ENCODE peak calls at places on chromosomes 2 and 18, in four cellular contexts. One of them, this sample, is unnamed.

GRCh38 chr2:65997941-65998340 is 437.0 kb upstream of the MEIS1 start:
- DNase-seq in WTC11: no peak
- DNase-seq in A549: no peak
- DNase-seq in HepG2: no peak
- DNase-seq in this sample: no peak

GRCh38 chr18:77086656-77087390 is 45.8 kb downstream of the MBP start:
- DNase-seq in WTC11: peak
- DNase-seq in A549: no peak
- DNase-seq in HepG2: no peak
- DNase-seq in this sample: no peak

GRCh38 chr18:7452331-7452730 is 114.8 kb upstream of the PTPRM start:
- DNase-seq in WTC11: peak
- DNase-seq in A549: peak
- DNase-seq in HepG2: peak
- DNase-seq in this sample: peak

GRCh38 chr2:113342650-113343049 is 63.9 kb upstream of the PAX8 start:
- DNase-seq in WTC11: no peak
- DNase-seq in A549: no peak
- DNase-seq in HepG2: no peak
- DNase-seq in this sample: no peak

GRCh38 chr2:147487286-147487979 is 357.4 kb upstream of the ACVR2A start:
- DNase-seq in WTC11: no peak
- DNase-seq in A549: no peak
- DNase-seq in HepG2: no peak
- DNase-seq in this sample: no peak

GRCh38 chr2:185241556-185241955 is 497.0 kb upstream of the FSIP2 start:
- DNase-seq in WTC11: no peak
- DNase-seq in A549: no peak
- DNase-seq in HepG2: no peak
- DNase-seq in this sample: no peak

GRCh38 chr2:27261241-27261925 is 1.5 kb downstream of the SLC30A3 start:
- DNase-seq in WTC11: no peak
- DNase-seq in A549: no peak
- DNase-seq in HepG2: no peak
- DNase-seq in this sample: no peak

GRCh38 chr2:55555977-55556376 is 36.5 kb downstream of the CFAP36 start:
- DNase-seq in WTC11: no peak
- DNase-seq in A549: no peak
- DNase-seq in HepG2: no peak
- DNase-seq in this sample: no peak

GRCh38 chr2:102514061-102514785 is 41.2 kb downstream of the SLC9A4 start:
- DNase-seq in WTC11: no peak
- DNase-seq in A549: peak
- DNase-seq in HepG2: peak
- DNase-seq in this sample: peak

DNA sequence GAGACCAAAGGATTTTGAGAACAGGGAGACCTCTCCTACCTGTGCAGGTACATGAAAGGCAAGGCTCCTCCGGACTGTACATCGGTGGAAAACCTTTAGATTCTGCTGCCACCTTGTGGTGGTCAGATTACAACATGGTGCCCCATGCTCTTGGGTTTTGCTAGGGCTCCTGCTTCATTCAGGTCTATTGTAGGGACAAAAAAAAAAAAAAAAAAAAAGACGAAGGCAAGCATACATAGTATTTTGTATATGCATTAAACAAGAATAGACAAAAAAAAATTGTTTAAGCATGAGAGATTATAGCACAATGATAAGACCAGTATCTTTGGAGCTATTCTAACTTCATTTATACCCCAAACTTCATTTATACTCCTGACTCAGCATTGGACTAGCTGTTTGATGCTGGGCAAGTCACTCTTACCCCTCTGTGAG is 27.4 kb upstream of the SPR start:
- DNase-seq in WTC11: peak
- DNase-seq in A549: peak
- DNase-seq in HepG2: peak
- DNase-seq in this sample: peak
- TF ChIP-seq HMGXB4 in WTC11: no peak
- TF ChIP-seq HMGXB4 in A549: no peak
- TF ChIP-seq HMGXB4 in HepG2: no peak
- TF ChIP-seq HMGXB4 in this sample: no peak

GRCh38 chr2:9187620-9188214 is 18.9 kb upstream of the ASAP2 start:
- DNase-seq in WTC11: no peak
- DNase-seq in A549: no peak
- DNase-seq in HepG2: no peak
- DNase-seq in this sample: no peak
- TF ChIP-seq HMGXB4 in WTC11: no peak
- TF ChIP-seq HMGXB4 in A549: no peak
- TF ChIP-seq HMGXB4 in HepG2: no peak
- TF ChIP-seq HMGXB4 in this sample: no peak

DNA sequence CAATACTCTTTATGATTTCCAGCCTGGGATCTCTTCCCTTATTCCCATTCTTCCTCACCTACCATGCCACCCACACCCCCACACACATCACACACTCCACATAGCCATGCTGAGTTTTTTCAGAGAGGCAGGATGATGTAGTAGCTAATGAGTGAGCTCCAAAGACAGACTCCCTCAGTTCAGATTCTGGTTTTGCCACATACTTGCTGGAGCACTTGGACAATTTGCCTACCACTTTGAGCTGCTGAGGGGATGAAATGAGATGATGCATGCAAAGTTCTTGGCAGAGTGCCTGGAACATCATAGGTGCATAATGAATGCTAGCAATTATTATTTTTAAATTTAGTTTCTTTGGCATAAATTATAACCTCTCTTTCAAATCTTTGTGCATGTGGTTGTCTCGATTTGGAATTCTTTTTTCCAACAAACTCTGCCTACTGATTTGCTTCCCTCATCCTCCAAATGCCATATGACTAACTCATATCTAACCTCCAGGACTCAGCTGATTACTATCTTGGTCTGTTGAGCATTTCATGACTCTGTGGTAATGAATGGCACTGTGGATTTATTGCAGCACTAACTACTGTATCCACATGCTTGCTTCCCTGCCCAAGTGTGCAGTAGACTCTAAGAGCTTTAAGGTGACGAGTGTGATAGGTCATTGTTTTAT is 99.2 kb downstream of the TACR1 start:
- DNase-seq in WTC11: no peak
- DNase-seq in A549: no peak
- DNase-seq in HepG2: no peak
- DNase-seq in this sample: no peak
- TF ChIP-seq HMGXB4 in WTC11: no peak
- TF ChIP-seq HMGXB4 in A549: no peak
- TF ChIP-seq HMGXB4 in HepG2: no peak
- TF ChIP-seq HMGXB4 in this sample: no peak

GRCh38 chr2:44935854-44936185 is 5.7 kb upstream of the SIX3 start:
- DNase-seq in WTC11: no peak
- DNase-seq in A549: no peak
- DNase-seq in HepG2: no peak
- DNase-seq in this sample: no peak
- TF ChIP-seq HMGXB4 in WTC11: no peak
- TF ChIP-seq HMGXB4 in A549: no peak
- TF ChIP-seq HMGXB4 in HepG2: no peak
- TF ChIP-seq HMGXB4 in this sample: no peak

GRCh38 chr2:10398496-10398895 is 49.6 kb downstream of the ODC1 start:
- DNase-seq in WTC11: no peak
- DNase-seq in A549: no peak
- DNase-seq in HepG2: no peak
- DNase-seq in this sample: no peak

GRCh38 chr2:10400002-10400401 is 48.1 kb downstream of the ODC1 start:
- DNase-seq in WTC11: no peak
- DNase-seq in A549: no peak
- DNase-seq in HepG2: no peak
- DNase-seq in this sample: no peak

GRCh38 chr2:10399358-10399757 is 48.8 kb downstream of the ODC1 start:
- DNase-seq in WTC11: no peak
- DNase-seq in A549: no peak
- DNase-seq in HepG2: no peak
- DNase-seq in this sample: no peak

GRCh38 chr2:10400978-10401951 is 46.9 kb downstream of the ODC1 start:
- DNase-seq in WTC11: no peak
- DNase-seq in A549: no peak
- DNase-seq in HepG2: peak
- DNase-seq in this sample: no peak

DNA sequence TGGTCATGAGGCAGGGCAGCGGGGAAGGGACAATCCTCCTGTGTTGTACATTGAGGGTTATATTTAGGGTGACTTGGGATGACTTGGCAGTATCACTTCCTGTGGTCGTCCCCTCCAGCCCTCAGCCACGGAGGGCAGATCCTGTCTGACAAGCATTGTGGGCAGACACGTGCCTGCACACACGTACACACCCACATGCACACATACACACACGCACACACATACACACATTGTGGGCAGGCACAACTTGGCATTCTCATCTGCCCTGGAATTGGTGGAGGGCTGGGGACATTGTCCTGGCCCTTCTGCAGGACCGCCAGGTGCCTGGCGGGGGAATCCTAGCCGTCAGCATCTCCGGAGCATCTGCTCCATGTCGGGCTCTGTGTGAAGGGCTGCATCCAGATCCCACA is 47.6 kb downstream of the ODC1 start:
- DNase-seq in WTC11: no peak
- DNase-seq in A549: no peak
- DNase-seq in HepG2: no peak
- DNase-seq in this sample: no peak
- TF ChIP-seq HMGXB4 in WTC11: no peak
- TF ChIP-seq HMGXB4 in A549: no peak
- TF ChIP-seq HMGXB4 in HepG2: peak
- TF ChIP-seq HMGXB4 in this sample: no peak

GRCh38 chr2:222025891-222026271 is 272.9 kb downstream of the PAX3 start:
- DNase-seq in WTC11: peak
- DNase-seq in A549: no peak
- DNase-seq in HepG2: no peak
- DNase-seq in this sample: no peak
- TF ChIP-seq HMGXB4 in WTC11: no peak
- TF ChIP-seq HMGXB4 in A549: no peak
- TF ChIP-seq HMGXB4 in HepG2: no peak
- TF ChIP-seq HMGXB4 in this sample: no peak

This sample was measured in K562.